ENCODE peak calls at places on chromosomes 1 and 21, in seven cellular contexts. One of them, this sample, is unnamed.

GRCh38 chr21:43211085-43212071 is 42.6 kb downstream of the CRYAA start:
- DNase-seq in pancreas: peak
- DNase-seq in HFF-Myc: no peak
- DNase-seq in fibroblast of mammary gland: no peak
- DNase-seq in astrocyte of the cerebellum: no peak
- DNase-seq in right atrium auricular region: no peak
- DNase-seq in uterus: peak
- DNase-seq in this sample: no peak

GRCh38 chr1:17837631-17838030 is 82.5 kb downstream of the ACTL8 start:
- DNase-seq in pancreas: no peak
- DNase-seq in HFF-Myc: no peak
- DNase-seq in fibroblast of mammary gland: peak
- DNase-seq in astrocyte of the cerebellum: no peak
- DNase-seq in right atrium auricular region: no peak
- DNase-seq in uterus: no peak
- DNase-seq in this sample: no peak

GRCh38 chr1:236142358-236143103 is at the start of gene GPR137B:
- DNase-seq in pancreas: peak
- DNase-seq in HFF-Myc: no peak
- DNase-seq in fibroblast of mammary gland: peak
- DNase-seq in astrocyte of the cerebellum: no peak
- DNase-seq in right atrium auricular region: no peak
- DNase-seq in uterus: peak
- DNase-seq in this sample: peak

GRCh38 chr1:180628646-180629045 is 3.2 kb upstream of the XPR1 start:
- DNase-seq in pancreas: no peak
- DNase-seq in HFF-Myc: no peak
- DNase-seq in fibroblast of mammary gland: no peak
- DNase-seq in astrocyte of the cerebellum: no peak
- DNase-seq in right atrium auricular region: no peak
- DNase-seq in uterus: no peak
- DNase-seq in this sample: no peak

GRCh38 chr1:52191395-52191965 is 49.6 kb downstream of the ZFYVE9 start:
- DNase-seq in pancreas: no peak
- DNase-seq in HFF-Myc: no peak
- DNase-seq in fibroblast of mammary gland: no peak
- DNase-seq in astrocyte of the cerebellum: no peak
- DNase-seq in right atrium auricular region: no peak
- DNase-seq in uterus: no peak
- DNase-seq in this sample: no peak

GRCh38 chr1:159994896-159995295 is 36.9 kb downstream of the PIGM start:
- DNase-seq in pancreas: no peak
- DNase-seq in HFF-Myc: no peak
- DNase-seq in fibroblast of mammary gland: no peak
- DNase-seq in astrocyte of the cerebellum: no peak
- DNase-seq in right atrium auricular region: no peak
- DNase-seq in uterus: no peak
- DNase-seq in this sample: no peak

GRCh38 chr1:24374891-24375786 is 38.4 kb downstream of the STPG1 start:
- DNase-seq in pancreas: no peak
- DNase-seq in HFF-Myc: no peak
- DNase-seq in fibroblast of mammary gland: no peak
- DNase-seq in astrocyte of the cerebellum: no peak
- DNase-seq in right atrium auricular region: no peak
- DNase-seq in uterus: no peak
- DNase-seq in this sample: no peak

GRCh38 chr1:23035823-23036452 is 16.7 kb downstream of the KDM1A start:
- DNase-seq in pancreas: no peak
- DNase-seq in HFF-Myc: no peak
- DNase-seq in fibroblast of mammary gland: no peak
- DNase-seq in astrocyte of the cerebellum: peak
- DNase-seq in right atrium auricular region: no peak
- DNase-seq in uterus: no peak
- DNase-seq in this sample: peak

GRCh38 chr1:217274416-217274815 is 356.5 kb downstream of the GPATCH2 start:
- DNase-seq in pancreas: no peak
- DNase-seq in HFF-Myc: no peak
- DNase-seq in fibroblast of mammary gland: peak
- DNase-seq in astrocyte of the cerebellum: no peak
- DNase-seq in right atrium auricular region: no peak
- DNase-seq in uterus: no peak
- DNase-seq in this sample: peak

GRCh38 chr1:205504311-205505075 is at the start of gene CDK18:
- DNase-seq in pancreas: peak
- DNase-seq in HFF-Myc: no peak
- DNase-seq in fibroblast of mammary gland: no peak
- DNase-seq in astrocyte of the cerebellum: no peak
- DNase-seq in right atrium auricular region: peak
- DNase-seq in uterus: peak
- DNase-seq in this sample: peak

GRCh38 chr1:28134651-28135207 is 41.8 kb downstream of the PTAFR start:
- DNase-seq in pancreas: no peak
- DNase-seq in HFF-Myc: no peak
- DNase-seq in fibroblast of mammary gland: no peak
- DNase-seq in astrocyte of the cerebellum: no peak
- DNase-seq in right atrium auricular region: no peak
- DNase-seq in uterus: no peak
- DNase-seq in this sample: no peak

GRCh38 chr1:45012639-45013278 is 705 bp downstream of the UROD start:
- DNase-seq in pancreas: peak
- DNase-seq in HFF-Myc: peak
- DNase-seq in fibroblast of mammary gland: peak
- DNase-seq in astrocyte of the cerebellum: peak
- DNase-seq in right atrium auricular region: peak
- DNase-seq in uterus: peak
- DNase-seq in this sample: peak

GRCh38 chr1:119336738-119337315 is 31.8 kb upstream of the HAO2 start:
- DNase-seq in pancreas: no peak
- DNase-seq in HFF-Myc: no peak
- DNase-seq in fibroblast of mammary gland: no peak
- DNase-seq in astrocyte of the cerebellum: no peak
- DNase-seq in right atrium auricular region: no peak
- DNase-seq in uterus: no peak
- DNase-seq in this sample: peak

GRCh38 chr1:24870551-24871195 is 59.4 kb downstream of the RUNX3 start:
- DNase-seq in pancreas: no peak
- DNase-seq in HFF-Myc: no peak
- DNase-seq in fibroblast of mammary gland: no peak
- DNase-seq in astrocyte of the cerebellum: no peak
- DNase-seq in right atrium auricular region: peak
- DNase-seq in uterus: no peak
- DNase-seq in this sample: no peak

GRCh38 chr1:3440282-3440681 is 14.2 kb upstream of the ARHGEF16 start:
- DNase-seq in pancreas: peak
- DNase-seq in HFF-Myc: no peak
- DNase-seq in fibroblast of mammary gland: no peak
- DNase-seq in astrocyte of the cerebellum: no peak
- DNase-seq in right atrium auricular region: no peak
- DNase-seq in uterus: no peak
- DNase-seq in this sample: no peak

GRCh38 chr1:25676488-25676887 is 59.9 kb downstream of the MAN1C1 start:
- DNase-seq in pancreas: no peak
- DNase-seq in HFF-Myc: no peak
- DNase-seq in fibroblast of mammary gland: no peak
- DNase-seq in astrocyte of the cerebellum: no peak
- DNase-seq in right atrium auricular region: no peak
- DNase-seq in uterus: no peak
- DNase-seq in this sample: no peak

GRCh38 chr1:230186003-230186863 is 119.2 kb downstream of the GALNT2 start:
- DNase-seq in pancreas: peak
- DNase-seq in HFF-Myc: peak
- DNase-seq in fibroblast of mammary gland: peak
- DNase-seq in astrocyte of the cerebellum: peak
- DNase-seq in right atrium auricular region: no peak
- DNase-seq in uterus: no peak
- DNase-seq in this sample: peak

GRCh38 chr21:34794686-34795085 is 125.9 kb downstream of the CLIC6 start:
- DNase-seq in pancreas: no peak
- DNase-seq in HFF-Myc: no peak
- DNase-seq in fibroblast of mammary gland: no peak
- DNase-seq in astrocyte of the cerebellum: no peak
- DNase-seq in right atrium auricular region: no peak
- DNase-seq in uterus: no peak
- DNase-seq in this sample: no peak

GRCh38 chr1:85295006-85295431 is 18.6 kb upstream of the BCL10 start:
- DNase-seq in pancreas: no peak
- DNase-seq in HFF-Myc: peak
- DNase-seq in fibroblast of mammary gland: peak
- DNase-seq in astrocyte of the cerebellum: peak
- DNase-seq in right atrium auricular region: no peak
- DNase-seq in uterus: no peak
- DNase-seq in this sample: peak

GRCh38 chr1:193066606-193067005 is 7.2 kb downstream of the RO60 start:
- DNase-seq in pancreas: no peak
- DNase-seq in HFF-Myc: no peak
- DNase-seq in fibroblast of mammary gland: no peak
- DNase-seq in astrocyte of the cerebellum: no peak
- DNase-seq in right atrium auricular region: no peak
- DNase-seq in uterus: no peak
- DNase-seq in this sample: no peak

GRCh38 chr1:193068013-193068412 is 8.6 kb downstream of the RO60 start:
- DNase-seq in pancreas: no peak
- DNase-seq in HFF-Myc: no peak
- DNase-seq in fibroblast of mammary gland: peak
- DNase-seq in astrocyte of the cerebellum: no peak
- DNase-seq in right atrium auricular region: no peak
- DNase-seq in uterus: no peak
- DNase-seq in this sample: no peak

GRCh38 chr1:193062698-193063463 is 3.5 kb downstream of the RO60 start:
- DNase-seq in pancreas: no peak
- DNase-seq in HFF-Myc: no peak
- DNase-seq in fibroblast of mammary gland: peak
- DNase-seq in astrocyte of the cerebellum: no peak
- DNase-seq in right atrium auricular region: no peak
- DNase-seq in uterus: no peak
- DNase-seq in this sample: peak

GRCh38 chr1:193069748-193070394 is 10.5 kb downstream of the RO60 start:
- DNase-seq in pancreas: no peak
- DNase-seq in HFF-Myc: no peak
- DNase-seq in fibroblast of mammary gland: peak
- DNase-seq in astrocyte of the cerebellum: no peak
- DNase-seq in right atrium auricular region: no peak
- DNase-seq in uterus: no peak
- DNase-seq in this sample: peak

DNA sequence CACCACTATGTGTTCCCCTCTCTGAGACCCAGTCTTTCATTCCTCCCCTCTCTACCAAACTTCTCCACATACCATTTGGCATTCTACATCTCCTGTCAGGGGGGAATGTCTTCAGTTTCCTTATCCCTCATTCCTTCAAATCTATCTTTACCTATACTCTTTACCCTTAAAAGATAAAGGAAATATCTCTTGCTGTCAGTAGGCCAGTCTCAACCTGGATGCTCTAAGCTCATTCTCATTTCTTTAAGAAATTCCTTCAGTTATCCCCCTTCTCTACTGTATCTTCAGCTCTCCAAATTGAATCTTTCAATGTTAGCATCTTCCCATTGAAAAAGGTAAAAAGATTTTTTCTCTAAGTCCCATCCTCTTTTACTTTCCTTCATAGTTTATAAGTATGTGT is 6.5 kb downstream of the RO60 start:
- DNase-seq in pancreas: no peak
- DNase-seq in HFF-Myc: no peak
- DNase-seq in fibroblast of mammary gland: no peak
- DNase-seq in astrocyte of the cerebellum: no peak
- DNase-seq in right atrium auricular region: no peak
- DNase-seq in uterus: no peak
- DNase-seq in this sample: no peak
- H3K4me3 ChIP-seq in pancreas: no peak
- H3K4me3 ChIP-seq in HFF-Myc: no peak
- H3K4me3 ChIP-seq in fibroblast of mammary gland: no peak
- H3K4me3 ChIP-seq in astrocyte of the cerebellum: no peak
- H3K4me3 ChIP-seq in right atrium auricular region: no peak
- H3K4me3 ChIP-seq in uterus: no peak
- H3K4me3 ChIP-seq in this sample: no peak

DNA sequence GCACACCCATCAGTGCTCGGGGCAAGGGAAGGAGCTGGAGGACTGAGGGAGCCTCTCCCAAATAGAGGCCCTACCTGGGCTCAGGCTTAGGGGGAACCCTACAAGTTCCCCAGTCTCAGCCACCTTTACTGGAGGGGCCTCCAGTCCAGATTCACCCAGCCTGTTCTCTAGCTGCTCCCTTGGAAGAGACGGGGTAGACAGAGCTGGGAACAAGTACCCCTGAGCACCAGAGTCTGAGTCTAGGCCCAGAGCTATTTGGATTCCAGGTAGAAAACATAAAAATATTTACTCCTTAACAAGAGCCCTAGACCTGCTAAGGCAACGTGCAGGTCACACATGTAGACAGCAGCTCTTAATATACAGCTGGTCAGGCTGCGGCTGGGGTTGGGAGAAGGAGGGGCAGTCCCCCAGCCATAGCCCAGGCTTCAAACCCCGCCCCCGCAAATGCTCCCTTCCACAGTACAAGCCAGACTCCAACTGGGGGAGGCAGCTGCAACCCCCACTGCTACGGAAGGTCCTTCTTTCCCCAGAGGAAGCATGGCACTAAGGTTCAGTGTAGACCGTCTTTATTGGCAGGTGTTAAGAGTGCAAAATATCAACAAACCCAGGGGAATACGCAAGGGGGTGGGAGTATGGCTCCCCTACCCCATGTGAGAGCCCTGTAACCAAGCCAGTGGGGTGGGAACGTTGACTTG is 8.0 kb downstream of the TENT5B start:
- DNase-seq in pancreas: no peak
- DNase-seq in HFF-Myc: no peak
- DNase-seq in fibroblast of mammary gland: peak
- DNase-seq in astrocyte of the cerebellum: no peak
- DNase-seq in right atrium auricular region: no peak
- DNase-seq in uterus: peak
- DNase-seq in this sample: peak
- TF ChIP-seq CTCF in pancreas: no peak
- TF ChIP-seq CTCF in HFF-Myc: no peak
- TF ChIP-seq CTCF in fibroblast of mammary gland: no peak
- TF ChIP-seq CTCF in astrocyte of the cerebellum: no peak
- TF ChIP-seq CTCF in right atrium auricular region: no peak
- TF ChIP-seq CTCF in uterus: no peak
- TF ChIP-seq CTCF in this sample: no peak

DNA sequence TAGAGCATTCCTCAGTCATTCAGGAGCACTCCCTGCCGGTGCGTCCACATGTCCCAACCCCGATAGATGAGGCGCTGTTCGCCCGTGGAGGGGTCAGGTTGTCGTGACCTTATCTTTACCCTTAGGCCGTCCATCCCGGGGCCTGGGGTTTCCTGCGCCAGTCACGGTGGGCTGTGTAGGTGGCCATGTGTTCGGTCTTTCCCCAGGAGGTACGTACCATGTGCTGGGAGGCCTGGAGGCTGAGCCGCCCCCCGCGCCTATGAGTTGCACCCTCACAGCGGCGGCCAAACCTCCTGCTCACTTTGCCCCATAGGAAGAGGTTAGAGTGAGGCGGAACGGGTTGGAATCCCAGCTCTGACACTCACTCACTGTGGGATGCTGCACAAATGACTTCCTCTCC is 35.3 kb downstream of the UMODL1 start:
- DNase-seq in pancreas: no peak
- DNase-seq in HFF-Myc: no peak
- DNase-seq in fibroblast of mammary gland: no peak
- DNase-seq in astrocyte of the cerebellum: no peak
- DNase-seq in right atrium auricular region: no peak
- DNase-seq in uterus: no peak
- DNase-seq in this sample: no peak
- H3K4me3 ChIP-seq in pancreas: no peak
- H3K4me3 ChIP-seq in HFF-Myc: no peak
- H3K4me3 ChIP-seq in fibroblast of mammary gland: no peak
- H3K4me3 ChIP-seq in astrocyte of the cerebellum: no peak
- H3K4me3 ChIP-seq in right atrium auricular region: no peak
- H3K4me3 ChIP-seq in uterus: no peak
- H3K4me3 ChIP-seq in this sample: no peak

GRCh38 chr1:189673223-189673622 is 804.4 kb downstream of the BRINP3 start:
- DNase-seq in pancreas: no peak
- DNase-seq in HFF-Myc: no peak
- DNase-seq in fibroblast of mammary gland: no peak
- DNase-seq in astrocyte of the cerebellum: no peak
- DNase-seq in right atrium auricular region: no peak
- DNase-seq in uterus: no peak
- DNase-seq in this sample: peak
- TF ChIP-seq CTCF in pancreas: no peak
- TF ChIP-seq CTCF in HFF-Myc: no peak
- TF ChIP-seq CTCF in fibroblast of mammary gland: no peak
- TF ChIP-seq CTCF in astrocyte of the cerebellum: no peak
- TF ChIP-seq CTCF in right atrium auricular region: no peak
- TF ChIP-seq CTCF in uterus: no peak
- TF ChIP-seq CTCF in this sample: peak

This sample was measured in choroid plexus epithelial cell.